ENCODE peak calls at places on chromosomes 3 and 15, in four cellular contexts. S is activated CD8-positive, alpha-beta memory T cell treated with anti-CD3 and anti-CD28 coated beads, Interleukin-2, amount 50 U/mL, for 48 hours; J is kidney; H is RPMI7951. P is an unnamed sample.
A peak's percentile ranks its signal among the peaks of the same experiment; 100 is the strongest.

GRCh38 chr3:120554727-120555660 is 41.1 kb upstream of the NDUFB4 start:
- DNase-seq in S (no peak), J (no peak), H (no peak), P (no peak)

GRCh38 chr3:120047686-120048085 is 46.6 kb downstream of the GSK3B start:
- DNase-seq in S (no peak), J (no peak), H (no peak), P (no peak)

GRCh38 chr3:122700193-122700592 is 19.6 kb downstream of the PARP14 start:
- DNase-seq in S (no peak), J (no peak), H (no peak), P (no peak)

GRCh38 chr3:172029425-172030128 is 9.8 kb upstream of the FNDC3B start:
- DNase-seq in S (no peak), J (no peak), H (no peak), P (no peak)

GRCh38 chr15:77654975-77655374 is 22.3 kb upstream of the LINGO1 start:
- DNase-seq in S (no peak), J (no peak), H (no peak), P (peak; percentile 64)

GRCh38 chr15:74651251-74651741 is 35.7 kb downstream of the CLK3 start:
- DNase-seq in S (peak; percentile 1), J (no peak), H (no peak), P (peak; percentile 94)

GRCh38 chr3:123319760-123320159 is 118.0 kb downstream of the SEC22A start:
- DNase-seq in S (no peak), J (peak; percentile 46), H (no peak), P (no peak)

GRCh38 chr3:157128771-157129671 is 30.9 kb downstream of the CCNL1 start:
- DNase-seq in S (peak; percentile 70), J (peak; percentile 80), H (peak; percentile 84), P (no peak)

GRCh38 chr3:13764161-13764560 is 115.7 kb downstream of the WNT7A start:
- DNase-seq in S (no peak), J (no peak), H (no peak), P (no peak)

GRCh38 chr3:31680072-31680870 is 147.5 kb downstream of the STT3B start:
- DNase-seq in S (no peak), J (no peak), H (no peak), P (no peak)

GRCh38 chr3:34258271-34259015 is 460.0 kb downstream of the PDCD6IP start:
- DNase-seq in S (no peak), J (no peak), H (no peak), P (peak; percentile 87)

GRCh38 chr3:46733026-46733800 is 15.5 kb upstream of the PRSS50 start:
- DNase-seq in S (no peak), J (no peak), H (peak; percentile 46), P (no peak)

GRCh38 chr3:156024904-156025303 is 95.5 kb upstream of the KCNAB1 start:
- DNase-seq in S (no peak), J (no peak), H (peak; percentile 24), P (peak; percentile 1)

GRCh38 chr3:76565496-76566210 is 474.2 kb upstream of the ROBO2 start:
- DNase-seq in S (no peak), J (no peak), H (no peak), P (no peak)

GRCh38 chr15:40441736-40442531 is 1.2 kb downstream of the BAHD1 start:
- DNase-seq in S (peak; percentile 67), J (peak; percentile 85), H (no peak), P (peak; percentile 58)

GRCh38 chr15:99928429-99928981 is 195.3 kb upstream of the LYSMD4 start:
- DNase-seq in S (peak; percentile 93), J (peak; percentile 94), H (peak; percentile 77), P (peak; percentile 67)

GRCh38 chr3:111782447-111782782 is 76.7 kb upstream of the PHLDB2 start:
- DNase-seq in S (no peak), J (no peak), H (no peak), P (no peak)

GRCh38 chr3:179739816-179740594 is 87.2 kb downstream of the USP13 start:
- DNase-seq in S (no peak), J (no peak), H (no peak), P (no peak)

GRCh38 chr3:190048831-190049541 is 71.7 kb downstream of the P3H2 start:
- DNase-seq in S (no peak), J (no peak), H (peak; percentile 93), P (peak; percentile 54)

GRCh38 chr3:196741401-196741761 is 1.7 kb downstream of the PAK2 start:
- DNase-seq in S (no peak), J (no peak), H (no peak), P (no peak)

GRCh38 chr15:80818996-80819395 is 39.8 kb downstream of the CEMIP start:
- DNase-seq in S (no peak), J (no peak), H (no peak), P (no peak)

GRCh38 chr3:48656061-48656840 is 6.4 kb downstream of the CELSR3 start:
- DNase-seq in S (peak; percentile 93), J (peak; percentile 94), H (peak; percentile 50), P (no peak)

GRCh38 chr3:8456118-8456811 is 45.4 kb upstream of the LMCD1 start:
- DNase-seq in S (no peak), J (no peak), H (peak; percentile 22), P (no peak)

GRCh38 chr3:63228677-63229076 is 49.4 kb upstream of the SYNPR start:
- DNase-seq in S (no peak), J (no peak), H (peak; percentile 71), P (peak; percentile 83)

GRCh38 chr3:36653095-36653494 is 111.3 kb downstream of the DCLK3 start:
- DNase-seq in S (no peak), J (no peak), H (peak; percentile 38), P (no peak)

GRCh38 chr3:129278970-129279906 is 568 bp downstream of the HMCES start:
- DNase-seq in S (peak; percentile 81), J (peak; percentile 85), H (peak; percentile 59), P (peak; percentile 47)

GRCh38 chr3:5194801-5195509 is 7.4 kb downstream of the EDEM1 start:
- DNase-seq in S (no peak), J (no peak), H (peak; percentile 88), P (peak; percentile 12)

GRCh38 chr3:79161941-79162340 is 605.9 kb downstream of the ROBO1 start:
- DNase-seq in S (no peak), J (no peak), H (no peak), P (no peak)